ENCODE peak calls at places on chromosomes 13 and 19, in five cellular contexts. One of them, this sample, is unnamed.

GRCh38 chr19:40091205-40092129 is 724 bp upstream of the ZNF780A start:
- DNase-seq in activated T-cell treated with anti-CD3 and anti-CD28 coated beads, Interleukin-2, amount 50 U/mL, for 72 hours: no peak
- DNase-seq in fibroblast of the conjunctiva: no peak
- DNase-seq in fibroblast of mammary gland: no peak
- DNase-seq in nucleus accumbens: no peak
- DNase-seq in this sample: no peak

GRCh38 chr13:110311721-110312668 is 4.9 kb downstream of the COL4A2 start:
- DNase-seq in activated T-cell treated with anti-CD3 and anti-CD28 coated beads, Interleukin-2, amount 50 U/mL, for 72 hours: no peak
- DNase-seq in fibroblast of the conjunctiva: no peak
- DNase-seq in nucleus accumbens: no peak
- DNase-seq in fibroblast of mammary gland: no peak
- DNase-seq in this sample: no peak

GRCh38 chr19:40831502-40832430 is 18.5 kb downstream of the CYP2A6 start:
- DNase-seq in fibroblast of mammary gland: peak
- DNase-seq in nucleus accumbens: no peak
- DNase-seq in activated T-cell treated with anti-CD3 and anti-CD28 coated beads, Interleukin-2, amount 50 U/mL, for 72 hours: no peak
- DNase-seq in fibroblast of the conjunctiva: peak
- DNase-seq in this sample: peak

GRCh38 chr19:2625434-2625833 is 77.1 kb downstream of the GNG7 start:
- DNase-seq in fibroblast of mammary gland: no peak
- DNase-seq in nucleus accumbens: no peak
- DNase-seq in activated T-cell treated with anti-CD3 and anti-CD28 coated beads, Interleukin-2, amount 50 U/mL, for 72 hours: no peak
- DNase-seq in fibroblast of the conjunctiva: no peak
- DNase-seq in this sample: no peak

GRCh38 chr13:111093136-111093535 is 22.0 kb upstream of the ARHGEF7 start:
- DNase-seq in activated T-cell treated with anti-CD3 and anti-CD28 coated beads, Interleukin-2, amount 50 U/mL, for 72 hours: no peak
- DNase-seq in fibroblast of mammary gland: no peak
- DNase-seq in fibroblast of the conjunctiva: no peak
- DNase-seq in nucleus accumbens: no peak
- DNase-seq in this sample: no peak

GRCh38 chr19:39193785-39194184 is 3.0 kb upstream of the NCCRP1 start:
- DNase-seq in nucleus accumbens: no peak
- DNase-seq in fibroblast of mammary gland: no peak
- DNase-seq in fibroblast of the conjunctiva: no peak
- DNase-seq in activated T-cell treated with anti-CD3 and anti-CD28 coated beads, Interleukin-2, amount 50 U/mL, for 72 hours: no peak
- DNase-seq in this sample: no peak

GRCh38 chr13:22964245-22964966 is 216.4 kb upstream of the SGCG start:
- DNase-seq in fibroblast of the conjunctiva: no peak
- DNase-seq in fibroblast of mammary gland: no peak
- DNase-seq in activated T-cell treated with anti-CD3 and anti-CD28 coated beads, Interleukin-2, amount 50 U/mL, for 72 hours: no peak
- DNase-seq in nucleus accumbens: no peak
- DNase-seq in this sample: no peak

GRCh38 chr13:110677731-110678545 is 28.0 kb downstream of the CARS2 start:
- DNase-seq in nucleus accumbens: no peak
- DNase-seq in activated T-cell treated with anti-CD3 and anti-CD28 coated beads, Interleukin-2, amount 50 U/mL, for 72 hours: peak
- DNase-seq in fibroblast of mammary gland: no peak
- DNase-seq in fibroblast of the conjunctiva: no peak
- DNase-seq in this sample: no peak

GRCh38 chr19:4823577-4823976 is 7.9 kb downstream of the TICAM1 start:
- DNase-seq in activated T-cell treated with anti-CD3 and anti-CD28 coated beads, Interleukin-2, amount 50 U/mL, for 72 hours: no peak
- DNase-seq in fibroblast of the conjunctiva: no peak
- DNase-seq in nucleus accumbens: no peak
- DNase-seq in fibroblast of mammary gland: no peak
- DNase-seq in this sample: no peak

GRCh38 chr19:57719901-57720519 is 7.4 kb downstream of the ZNF671 start:
- DNase-seq in fibroblast of the conjunctiva: no peak
- DNase-seq in activated T-cell treated with anti-CD3 and anti-CD28 coated beads, Interleukin-2, amount 50 U/mL, for 72 hours: no peak
- DNase-seq in nucleus accumbens: no peak
- DNase-seq in fibroblast of mammary gland: no peak
- DNase-seq in this sample: no peak

GRCh38 chr13:76380436-76381065 is 505.7 kb downstream of the KCTD12 start:
- DNase-seq in nucleus accumbens: no peak
- DNase-seq in fibroblast of mammary gland: peak
- DNase-seq in activated T-cell treated with anti-CD3 and anti-CD28 coated beads, Interleukin-2, amount 50 U/mL, for 72 hours: no peak
- DNase-seq in fibroblast of the conjunctiva: no peak
- DNase-seq in this sample: no peak

GRCh38 chr19:29526730-29527499 is 1.1 kb downstream of the VSTM2B start:
- DNase-seq in nucleus accumbens: peak
- DNase-seq in fibroblast of the conjunctiva: no peak
- DNase-seq in fibroblast of mammary gland: no peak
- DNase-seq in activated T-cell treated with anti-CD3 and anti-CD28 coated beads, Interleukin-2, amount 50 U/mL, for 72 hours: peak
- DNase-seq in this sample: no peak

GRCh38 chr19:3053218-3053621 is 9.1 kb downstream of the TLE5 start:
- DNase-seq in fibroblast of the conjunctiva: no peak
- DNase-seq in fibroblast of mammary gland: no peak
- DNase-seq in nucleus accumbens: no peak
- DNase-seq in activated T-cell treated with anti-CD3 and anti-CD28 coated beads, Interleukin-2, amount 50 U/mL, for 72 hours: no peak
- DNase-seq in this sample: no peak

GRCh38 chr13:48776396-48776795 is 122.7 kb downstream of the CYSLTR2 start:
- DNase-seq in fibroblast of the conjunctiva: no peak
- DNase-seq in fibroblast of mammary gland: peak
- DNase-seq in nucleus accumbens: no peak
- DNase-seq in activated T-cell treated with anti-CD3 and anti-CD28 coated beads, Interleukin-2, amount 50 U/mL, for 72 hours: no peak
- DNase-seq in this sample: no peak

GRCh38 chr19:5961969-5962945 is 15.7 kb downstream of the RANBP3 start:
- DNase-seq in fibroblast of mammary gland: no peak
- DNase-seq in activated T-cell treated with anti-CD3 and anti-CD28 coated beads, Interleukin-2, amount 50 U/mL, for 72 hours: peak
- DNase-seq in fibroblast of the conjunctiva: no peak
- DNase-seq in nucleus accumbens: no peak
- DNase-seq in this sample: no peak

GRCh38 chr13:36395280-36395679 is 37.0 kb upstream of the CCNA1 start:
- DNase-seq in nucleus accumbens: no peak
- DNase-seq in activated T-cell treated with anti-CD3 and anti-CD28 coated beads, Interleukin-2, amount 50 U/mL, for 72 hours: no peak
- DNase-seq in fibroblast of the conjunctiva: peak
- DNase-seq in fibroblast of mammary gland: peak
- DNase-seq in this sample: peak

This sample was measured in HFF-Myc.